ENCODE peak calls at places on chromosomes 5 and 9, in five cellular contexts. J, N, V, D and R are unnamed samples.

GRCh38 chr9:98502976-98503325 is 205.8 kb downstream of the GABBR2 start:
- DNase-seq in J (no peak), N (peak), V (no peak), D (peak), R (peak)

GRCh38 chr5:7392401-7393024 is 3.4 kb upstream of the ADCY2 start:
- DNase-seq in J (peak), N (peak), V (peak), D (peak), R (no peak)

GRCh38 chr9:90942555-90942954 is 140.9 kb downstream of the SYK start:
- DNase-seq in J (no peak), N (no peak), V (no peak), D (no peak), R (peak)

GRCh38 chr9:101536938-101537337 is 3.3 kb downstream of the RNF20 start:
- DNase-seq in J (no peak), N (peak), V (peak), D (peak), R (peak)

GRCh38 chr9:89872426-89872912 is 267.7 kb downstream of the GADD45G start:
- DNase-seq in J (no peak), N (no peak), V (no peak), D (no peak), R (no peak)

GRCh38 chr9:98326402-98327248 is 71.2 kb upstream of the TBC1D2 start:
- DNase-seq in J (no peak), N (no peak), V (no peak), D (peak), R (peak)

GRCh38 chr9:10251490-10251889 is 361.3 kb downstream of the PTPRD start:
- DNase-seq in J (no peak), N (no peak), V (no peak), D (no peak), R (peak)

GRCh38 chr9:68560131-68560844 is 19.6 kb upstream of the TMEM252 start:
- DNase-seq in J (peak), N (peak), V (no peak), D (peak), R (peak)

GRCh38 chr5:78621269-78621871 is 27.2 kb downstream of the LHFPL2 start:
- DNase-seq in J (no peak), N (no peak), V (no peak), D (no peak), R (peak)

GRCh38 chr5:137306903-137307302 is 192.2 kb downstream of the SPOCK1 start:
- DNase-seq in J (no peak), N (no peak), V (no peak), D (no peak), R (no peak)

GRCh38 chr5:40478766-40479165 is 200.9 kb upstream of the PTGER4 start:
- DNase-seq in J (no peak), N (no peak), V (no peak), D (no peak), R (no peak)

GRCh38 chr5:40401965-40402364 is 277.8 kb upstream of the PTGER4 start:
- DNase-seq in J (no peak), N (no peak), V (no peak), D (peak), R (peak)

GRCh38 chr9:136614372-136614922 is 48.3 kb upstream of the EGFL7 start:
- DNase-seq in J (no peak), N (no peak), V (no peak), D (no peak), R (peak)

GRCh38 chr5:90020575-90021535 is 388.7 kb downstream of the CETN3 start:
- DNase-seq in J (no peak), N (no peak), V (no peak), D (peak), R (peak)

GRCh38 chr5:6491548-6492290 is 43.1 kb downstream of the UBE2QL1 start:
- DNase-seq in J (no peak), N (no peak), V (no peak), D (no peak), R (no peak)

GRCh38 chr5:171275822-171276544 is 33.1 kb upstream of the TLX3 start:
- DNase-seq in J (no peak), N (no peak), V (no peak), D (no peak), R (no peak)

GRCh38 chr5:6859001-6859400 is 145.8 kb downstream of the TENT4A start:
- DNase-seq in J (no peak), N (no peak), V (no peak), D (no peak), R (no peak)

GRCh38 chr5:88826959-88827585 is 55.9 kb downstream of the MEF2C start:
- DNase-seq in J (no peak), N (peak), V (no peak), D (peak), R (peak)

GRCh38 chr9:90975666-90976538 is 174.3 kb downstream of the SYK start:
- DNase-seq in J (no peak), N (no peak), V (no peak), D (no peak), R (no peak)

GRCh38 chr5:43304520-43304919 is 8.7 kb downstream of the HMGCS1 start:
- DNase-seq in J (no peak), N (no peak), V (no peak), D (no peak), R (no peak)

GRCh38 chr5:138470322-138471285 is 5.3 kb downstream of the EGR1 start:
- DNase-seq in J (no peak), N (peak), V (no peak), D (peak), R (no peak)

GRCh38 chr9:80061940-80062339 is 490.2 kb downstream of the TLE4 start:
- DNase-seq in J (no peak), N (no peak), V (no peak), D (peak), R (peak)

GRCh38 chr9:110316255-110316921 is 21.3 kb downstream of the TXNDC8 start:
- DNase-seq in J (no peak), N (no peak), V (no peak), D (no peak), R (no peak)

GRCh38 chr5:131275996-131276535 is 12.2 kb downstream of the CDC42SE2 start:
- DNase-seq in J (no peak), N (no peak), V (no peak), D (no peak), R (no peak)

GRCh38 chr5:131259326-131259725 is 4.5 kb upstream of the CDC42SE2 start:
- DNase-seq in J (no peak), N (no peak), V (no peak), D (no peak), R (peak)

GRCh38 chr5:177553671-177554429 is 513 bp downstream of the FAM193B start:
- DNase-seq in J (no peak), N (peak), V (no peak), D (peak), R (no peak)

GRCh38 chr5:102975457-102976182 is 144.3 kb downstream of the GIN1 start:
- DNase-seq in J (no peak), N (no peak), V (no peak), D (no peak), R (peak)

GRCh38 chr5:157459715-157460599 is at the start of gene NIPAL4:
- DNase-seq in J (no peak), N (peak), V (no peak), D (peak), R (no peak)

GRCh38 chr9:14097215-14097614 is 216.7 kb downstream of the NFIB start:
- DNase-seq in J (no peak), N (no peak), V (no peak), D (peak), R (peak)

GRCh38 chr5:176743136-176743827 is 67.1 kb upstream of the UNC5A start:
- DNase-seq in J (no peak), N (peak), V (no peak), D (no peak), R (no peak)

GRCh38 chr5:66742083-66742895 is 146.1 kb downstream of the MAST4 start:
- DNase-seq in J (no peak), N (peak), V (no peak), D (peak), R (no peak)

GRCh38 chr5:133962801-133963476 is 5.5 kb downstream of the C5orf15 start:
- DNase-seq in J (no peak), N (no peak), V (no peak), D (no peak), R (peak)

GRCh38 chr9:127203501-127204327 is 60.9 kb upstream of the GARNL3 start:
- DNase-seq in J (no peak), N (no peak), V (no peak), D (no peak), R (no peak)

GRCh38 chr5:180082633-180083420 is 11.3 kb upstream of the RNF130 start:
- DNase-seq in J (peak), N (peak), V (peak), D (peak), R (no peak)

GRCh38 chr9:78325343-78325742 is 28.4 kb downstream of the PSAT1 start:
- DNase-seq in J (no peak), N (no peak), V (no peak), D (peak), R (peak)

GRCh38 chr9:35072461-35073275 is at the start of gene VCP:
- DNase-seq in J (peak), N (peak), V (peak), D (peak), R (peak)
- H3K23ac ChIP-seq in J (no peak), N (no peak), V (peak), D (peak), R (peak)

DNA sequence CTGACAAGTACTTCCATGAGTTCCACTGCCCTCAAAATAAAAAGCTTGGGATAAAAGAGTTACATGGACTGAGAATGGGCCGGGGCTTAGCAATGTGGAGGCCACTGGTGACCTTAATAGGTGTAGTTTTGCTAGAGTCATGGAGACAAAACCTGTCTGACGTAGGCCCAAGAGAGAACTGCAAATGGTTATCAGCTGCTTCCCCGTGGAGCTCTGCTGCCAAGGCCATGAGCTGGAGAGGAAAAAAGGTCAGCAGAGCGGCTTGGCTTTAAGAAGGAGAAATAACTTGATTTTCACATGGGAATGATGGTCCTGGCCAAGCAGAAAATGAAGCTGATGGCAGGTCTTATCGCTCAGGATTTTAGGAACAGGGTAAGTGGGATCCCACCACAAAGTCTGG is 3.7 kb upstream of the SURF6 start:
- DNase-seq in J (no peak), N (no peak), V (no peak), D (no peak), R (no peak)
- H2BK5ac ChIP-seq in J (no peak), N (no peak), V (no peak), D (no peak), R (no peak)

DNA sequence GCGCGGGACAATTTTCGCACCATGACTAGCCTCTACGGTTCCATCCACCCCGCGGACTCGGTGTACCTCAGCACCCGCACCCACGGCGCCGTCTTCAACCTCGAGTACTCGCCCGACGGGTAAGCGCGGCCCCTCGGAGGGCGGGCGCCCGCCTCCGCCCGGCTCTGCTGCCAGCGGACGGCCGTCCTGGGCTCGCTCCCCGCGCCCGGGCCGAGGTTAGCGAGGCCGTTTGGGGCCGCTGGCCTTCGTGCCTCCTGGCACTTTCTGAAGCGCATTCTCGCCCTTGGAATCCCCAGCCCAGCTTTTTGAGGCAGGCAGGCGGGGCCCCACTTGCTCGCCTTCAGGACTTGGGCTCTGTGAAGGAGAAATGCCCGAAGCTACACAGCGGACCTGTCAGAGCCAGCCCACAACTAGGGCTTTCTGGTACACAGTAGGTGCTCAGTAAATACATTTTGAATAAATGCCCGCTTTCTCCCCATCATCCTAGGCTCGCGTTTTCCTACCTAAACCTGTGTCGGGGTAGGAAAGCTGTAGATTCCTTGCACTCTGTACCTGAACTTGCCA is 772 bp downstream of the DCAF10 start:
- DNase-seq in J (no peak), N (peak), V (no peak), D (peak), R (peak)
- H3K23ac ChIP-seq in J (no peak), N (no peak), V (peak), D (peak), R (peak)

GRCh38 chr5:172956936-172957335 is 2.3 kb upstream of the RPL26L1 start:
- DNase-seq in J (no peak), N (no peak), V (no peak), D (no peak), R (no peak)

GRCh38 chr5:172954277-172954676 is 4.9 kb upstream of the RPL26L1 start:
- DNase-seq in J (no peak), N (no peak), V (no peak), D (no peak), R (no peak)

GRCh38 chr5:172954751-172955159 is 4.5 kb upstream of the RPL26L1 start:
- DNase-seq in J (no peak), N (no peak), V (no peak), D (no peak), R (no peak)

GRCh38 chr5:172957458-172957857 is 1.8 kb upstream of the RPL26L1 start:
- DNase-seq in J (no peak), N (no peak), V (no peak), D (no peak), R (no peak)

GRCh38 chr5:172956228-172956627 is 3.0 kb upstream of the RPL26L1 start:
- DNase-seq in J (no peak), N (no peak), V (no peak), D (no peak), R (no peak)
- H2BK5ac ChIP-seq in J (no peak), N (no peak), V (no peak), D (no peak), R (peak)

GRCh38 chr5:112697833-112698232 is 39.9 kb upstream of the APC start:
- DNase-seq in J (no peak), N (no peak), V (no peak), D (no peak), R (no peak)
- H3K23ac ChIP-seq in J (no peak), N (no peak), V (no peak), D (no peak), R (no peak)

DNA sequence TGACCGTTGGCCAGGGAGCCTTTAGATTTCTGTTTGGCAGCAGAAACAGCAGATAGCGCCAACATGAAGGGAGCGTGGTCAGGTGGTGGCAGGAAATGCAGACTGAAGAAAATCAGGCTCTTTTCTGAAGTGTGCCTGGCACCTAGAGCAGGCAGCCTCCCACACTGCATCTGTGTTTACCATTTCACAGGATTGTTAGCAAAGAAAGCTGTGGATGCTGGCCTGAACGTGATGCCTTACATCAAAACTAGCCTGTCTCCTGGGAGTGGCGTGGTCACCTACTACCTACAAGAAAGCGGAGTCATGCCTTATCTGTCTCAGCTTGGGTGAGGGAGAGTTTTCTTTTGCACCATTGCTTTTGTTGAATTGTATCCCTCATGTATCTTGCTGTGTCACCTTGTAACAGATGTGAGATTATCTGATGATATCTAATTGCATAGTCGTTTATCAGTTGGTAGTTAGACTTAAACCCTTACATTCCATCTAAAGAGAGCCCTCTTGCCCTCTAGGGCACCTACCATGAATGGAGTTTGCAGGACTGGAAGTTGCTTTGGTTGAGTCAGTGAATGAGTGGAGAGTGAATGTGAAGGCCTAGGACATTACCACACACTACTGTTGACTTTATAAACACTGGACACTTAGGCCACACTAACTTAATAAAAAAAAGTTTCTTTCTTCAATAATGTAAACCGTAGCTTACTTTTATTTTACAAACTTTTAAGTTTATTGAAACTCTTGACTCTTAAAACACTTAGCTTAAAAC is 42.8 kb downstream of the ACO1 start:
- DNase-seq in J (no peak), N (no peak), V (no peak), D (peak), R (peak)
- H2BK5ac ChIP-seq in J (no peak), N (no peak), V (no peak), D (no peak), R (peak)

GRCh38 chr9:131915181-131915580 is 164.5 kb downstream of the MED27 start:
- DNase-seq in J (no peak), N (no peak), V (no peak), D (no peak), R (peak)

GRCh38 chr9:131917009-131917408 is 162.7 kb downstream of the MED27 start:
- DNase-seq in J (no peak), N (no peak), V (no peak), D (no peak), R (no peak)

GRCh38 chr9:131912069-131912468 is 167.6 kb downstream of the MED27 start:
- DNase-seq in J (no peak), N (no peak), V (no peak), D (no peak), R (no peak)
- H3K23ac ChIP-seq in J (no peak), N (no peak), V (no peak), D (no peak), R (no peak)

GRCh38 chr5:80492741-80493140 is 4.8 kb downstream of the FAM151B start:
- DNase-seq in J (no peak), N (no peak), V (no peak), D (no peak), R (no peak)
- H2BK5ac ChIP-seq in J (peak), N (no peak), V (no peak), D (no peak), R (no peak)